ENCODE peak calls at places on chromosomes 13 and 19, in four cellular contexts. One of them, this sample, is unnamed.

GRCh38 chr19:18292460-18292809 is 11.0 kb upstream of the JUND start:
- DNase-seq in T-helper 2 cell: peak; percentile 60
- DNase-seq in ACHN: no peak
- DNase-seq in kidney glomerular epithelial cell: peak; percentile 8
- DNase-seq in this sample: peak; percentile 80

GRCh38 chr13:44474122-44474910 is 100.7 kb downstream of the SERP2 start:
- DNase-seq in T-helper 2 cell: no peak
- DNase-seq in ACHN: peak; percentile 38
- DNase-seq in kidney glomerular epithelial cell: no peak
- DNase-seq in this sample: peak; percentile 25

GRCh38 chr19:8097198-8097597 is 44.6 kb downstream of the CCL25 start:
- DNase-seq in T-helper 2 cell: no peak
- DNase-seq in ACHN: no peak
- DNase-seq in kidney glomerular epithelial cell: no peak
- DNase-seq in this sample: no peak

GRCh38 chr13:61777281-61777680 is 361.6 kb upstream of the PCDH20 start:
- DNase-seq in T-helper 2 cell: no peak
- DNase-seq in ACHN: no peak
- DNase-seq in kidney glomerular epithelial cell: no peak
- DNase-seq in this sample: no peak

GRCh38 chr19:18634612-18635290 is 2.1 kb upstream of the KLHL26 start:
- DNase-seq in T-helper 2 cell: peak; percentile 55
- DNase-seq in ACHN: no peak
- DNase-seq in kidney glomerular epithelial cell: no peak
- DNase-seq in this sample: no peak

GRCh38 chr19:10226376-10227214 is 4.5 kb downstream of the S1PR2 start:
- DNase-seq in T-helper 2 cell: no peak
- DNase-seq in ACHN: no peak
- DNase-seq in kidney glomerular epithelial cell: no peak
- DNase-seq in this sample: no peak

GRCh38 chr19:4327252-4327876 is 11.3 kb downstream of the STAP2 start:
- DNase-seq in T-helper 2 cell: peak; percentile 49
- DNase-seq in ACHN: no peak
- DNase-seq in kidney glomerular epithelial cell: no peak
- DNase-seq in this sample: peak; percentile 73

GRCh38 chr19:46639356-46640061 is 3.5 kb upstream of the GNG8 start:
- DNase-seq in T-helper 2 cell: peak; percentile 38
- DNase-seq in ACHN: peak; percentile 9
- DNase-seq in kidney glomerular epithelial cell: no peak
- DNase-seq in this sample: peak; percentile 75

GRCh38 chr19:5154129-5154798 is 185.4 kb downstream of the KDM4B start:
- DNase-seq in T-helper 2 cell: peak; percentile 26
- DNase-seq in ACHN: peak; percentile 15
- DNase-seq in kidney glomerular epithelial cell: no peak
- DNase-seq in this sample: peak; percentile 19

GRCh38 chr13:47976325-47976724 is 24.7 kb downstream of the SUCLA2 start:
- DNase-seq in T-helper 2 cell: no peak
- DNase-seq in ACHN: no peak
- DNase-seq in kidney glomerular epithelial cell: no peak
- DNase-seq in this sample: no peak

GRCh38 chr13:111508902-111509509 is 188.6 kb downstream of the TEX29 start:
- DNase-seq in T-helper 2 cell: no peak
- DNase-seq in ACHN: no peak
- DNase-seq in kidney glomerular epithelial cell: no peak
- DNase-seq in this sample: no peak

GRCh38 chr19:6241680-6242079 is 38.1 kb downstream of the MLLT1 start:
- DNase-seq in T-helper 2 cell: no peak
- DNase-seq in ACHN: no peak
- DNase-seq in kidney glomerular epithelial cell: no peak
- DNase-seq in this sample: no peak

This sample was measured in DMS53.